ENCODE peak calls at places on chromosomes 12 and 14, in five cellular contexts. N, R, Q, I and U are unnamed samples.

GRCh38 chr14:34633697-34634096 is 3.7 kb upstream of the SNX6 start:
- DNase-seq in Q (no peak), N (no peak), I (no peak), R (no peak), U (no peak)

GRCh38 chr12:121005346-121005815 is 10.9 kb downstream of the C12orf43 start:
- DNase-seq in I (peak), N (no peak), Q (peak), R (peak), U (peak)

GRCh38 chr12:125533434-125534029 is 468.3 kb downstream of the AACS start:
- DNase-seq in Q (peak), N (no peak), R (peak), I (peak), U (peak)

GRCh38 chr12:90085491-90086274 is 377.0 kb upstream of the ATP2B1 start:
- DNase-seq in I (no peak), R (no peak), Q (no peak), N (no peak), U (no peak)

GRCh38 chr12:66352197-66352596 is 49.9 kb downstream of the HELB start:
- DNase-seq in R (peak), Q (peak), I (peak), N (no peak), U (peak)

GRCh38 chr14:105207996-105208737 is 27.1 kb upstream of the NUDT14 start:
- DNase-seq in R (no peak), Q (no peak), N (no peak), I (peak), U (no peak)

GRCh38 chr12:118038122-118038521 is 21.6 kb downstream of the RFC5 start:
- DNase-seq in R (no peak), Q (no peak), I (no peak), N (no peak), U (no peak)

GRCh38 chr12:100515956-100516355 is 42.3 kb downstream of the NR1H4 start:
- DNase-seq in I (no peak), N (no peak), R (no peak), Q (no peak), U (no peak)

GRCh38 chr14:95649230-95649629 is 37.0 kb upstream of the TCL1B start:
- DNase-seq in Q (no peak), I (no peak), R (peak), N (no peak), U (no peak)

GRCh38 chr14:25050494-25051170 is 685 bp upstream of the STXBP6 start:
- DNase-seq in Q (no peak), I (no peak), R (no peak), N (no peak), U (no peak)

GRCh38 chr14:70812124-70812818 is 3.0 kb upstream of the MAP3K9 start:
- DNase-seq in I (no peak), N (no peak), Q (no peak), R (no peak), U (no peak)

GRCh38 chr14:99879401-99880295 is 86.4 kb downstream of the EML1 start:
- DNase-seq in I (no peak), N (no peak), R (no peak), Q (no peak), U (no peak)

DNA sequence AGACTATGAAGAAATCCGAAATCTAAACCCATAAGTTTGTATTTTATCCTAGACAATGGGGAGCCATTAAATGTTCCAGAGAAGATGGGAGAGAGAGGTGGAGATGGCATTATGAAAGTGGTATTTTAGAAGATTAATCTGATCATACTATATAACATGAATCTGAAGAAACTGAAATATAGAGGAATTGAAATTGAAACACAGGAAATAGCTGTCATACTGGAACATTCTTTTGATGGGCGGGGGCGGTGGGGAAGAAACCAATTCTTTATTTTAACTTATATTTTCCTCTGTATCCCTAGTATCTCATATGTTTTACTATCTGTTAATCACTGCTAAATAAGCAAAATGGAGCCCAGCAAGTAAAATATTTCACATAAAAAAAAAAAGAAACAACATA is 27.0 kb upstream of the FOXN3 start:
- DNase-seq in R (no peak), N (no peak), I (no peak), Q (no peak), U (no peak)
- TF ChIP-seq ATF2 in R (no peak), N (peak), I (no peak), Q (no peak), U (no peak)

GRCh38 chr12:43883748-43884147 is 47.9 kb downstream of the TMEM117 start:
- DNase-seq in Q (no peak), N (no peak), I (no peak), R (no peak), U (no peak)

GRCh38 chr12:43880547-43880946 is 44.7 kb downstream of the TMEM117 start:
- DNase-seq in R (no peak), N (no peak), I (no peak), Q (no peak), U (no peak)

GRCh38 chr12:43883311-43883710 is 47.4 kb downstream of the TMEM117 start:
- DNase-seq in R (no peak), I (no peak), N (no peak), Q (no peak), U (no peak)

GRCh38 chr12:43884683-43885410 is 49.0 kb downstream of the TMEM117 start:
- DNase-seq in I (no peak), Q (no peak), R (no peak), N (no peak), U (no peak)

GRCh38 chr12:43882578-43883178 is 46.8 kb downstream of the TMEM117 start:
- DNase-seq in I (peak), Q (no peak), R (peak), N (peak), U (no peak)
- TF ChIP-seq ATF2 in I (no peak), Q (no peak), R (no peak), N (no peak), U (no peak)

DNA sequence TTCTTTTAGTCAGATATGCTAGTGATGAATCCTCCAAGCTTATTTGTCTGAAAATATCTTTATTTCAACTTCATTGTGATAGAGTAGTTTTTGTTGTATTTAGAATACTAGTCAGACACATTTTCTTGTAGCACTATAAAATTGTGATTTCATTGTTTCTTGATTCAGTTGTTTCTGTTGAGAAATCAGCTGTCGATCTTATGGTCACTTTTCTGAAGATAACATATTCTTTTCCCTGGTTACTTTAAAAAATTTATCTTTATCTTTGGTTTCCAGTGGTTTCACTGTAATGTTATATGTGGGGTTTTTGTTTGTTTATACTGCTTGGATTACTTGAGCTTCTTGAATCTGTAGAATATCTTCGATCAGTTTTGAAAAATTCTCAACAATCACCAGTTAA is 426.1 kb downstream of the SOX5 start:
- DNase-seq in R (no peak), N (no peak), Q (no peak), I (no peak), U (no peak)
- TF ChIP-seq ATF2 in R (no peak), N (no peak), Q (no peak), I (no peak), U (no peak)

DNA sequence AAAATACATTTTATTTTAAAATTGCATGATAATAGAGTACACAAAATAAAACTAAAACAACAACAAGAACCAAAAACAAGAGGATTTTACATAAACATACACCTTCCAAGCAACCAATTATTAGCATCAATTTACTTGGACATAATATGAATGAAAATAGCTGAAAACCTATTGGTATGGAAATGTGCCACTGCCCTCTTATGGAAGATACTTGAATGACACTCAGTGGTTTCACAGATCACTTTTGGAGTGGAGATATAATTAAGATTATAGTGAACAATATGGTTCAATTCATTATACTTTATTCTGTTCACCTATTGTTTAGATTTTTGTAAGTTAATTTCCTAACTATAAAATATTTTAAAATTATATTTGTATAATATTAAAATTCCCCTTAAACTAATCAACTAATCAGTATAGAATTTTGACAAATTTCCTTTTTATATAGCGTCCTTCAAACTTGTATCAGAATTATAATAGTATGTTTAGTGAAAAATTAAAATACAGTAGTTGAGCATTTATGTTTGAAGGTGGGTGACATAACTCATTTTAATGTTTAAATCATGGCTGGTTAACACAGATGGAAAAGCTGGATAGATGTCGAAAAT is 70.1 kb downstream of the SLC6A15 start:
- DNase-seq in Q (no peak), R (peak), I (peak), N (no peak), U (no peak)
- TF ChIP-seq ATF2 in Q (no peak), R (no peak), I (no peak), N (no peak), U (no peak)